ENCODE peak calls at places on chromosomes 2 and 18, in ten cellular contexts. One of them, this sample, is unnamed.

GRCh38 chr2:27233341-27233740 is 16.2 kb downstream of the CAD start:
- DNase-seq in colonic mucosa: no peak
- DNase-seq in neural progenitor cell: no peak
- DNase-seq in GM12878: no peak
- DNase-seq in mesendoderm: no peak
- DNase-seq in neuronal stem cell: no peak
- DNase-seq in astrocyte: no peak
- DNase-seq in fibroblast of lung: no peak
- DNase-seq in GM23248: no peak
- DNase-seq in Karpas-422: no peak
- DNase-seq in this sample: no peak

GRCh38 chr2:222837643-222838056 is 23.2 kb upstream of the ACSL3 start:
- DNase-seq in colonic mucosa: no peak
- DNase-seq in neural progenitor cell: no peak
- DNase-seq in GM12878: no peak
- DNase-seq in mesendoderm: no peak
- DNase-seq in neuronal stem cell: no peak
- DNase-seq in astrocyte: peak; percentile 75
- DNase-seq in fibroblast of lung: no peak
- DNase-seq in GM23248: peak; percentile 59
- DNase-seq in Karpas-422: no peak
- DNase-seq in this sample: peak; percentile 98

GRCh38 chr18:8812631-8813030 is 107.3 kb downstream of the MTCL1 start:
- DNase-seq in colonic mucosa: no peak
- DNase-seq in neural progenitor cell: no peak
- DNase-seq in GM12878: no peak
- DNase-seq in mesendoderm: no peak
- DNase-seq in neuronal stem cell: no peak
- DNase-seq in astrocyte: peak; percentile 77
- DNase-seq in fibroblast of lung: peak; percentile 40
- DNase-seq in GM23248: peak; percentile 50
- DNase-seq in Karpas-422: no peak
- DNase-seq in this sample: no peak

GRCh38 chr18:13427354-13427753 is 208.8 kb downstream of the LDLRAD4 start:
- DNase-seq in colonic mucosa: no peak
- DNase-seq in neural progenitor cell: no peak
- DNase-seq in GM12878: no peak
- DNase-seq in mesendoderm: no peak
- DNase-seq in neuronal stem cell: no peak
- DNase-seq in astrocyte: no peak
- DNase-seq in fibroblast of lung: no peak
- DNase-seq in GM23248: no peak
- DNase-seq in Karpas-422: no peak
- DNase-seq in this sample: no peak

GRCh38 chr18:57998461-57998860 is 45.6 kb upstream of the NEDD4L start:
- DNase-seq in colonic mucosa: no peak
- DNase-seq in neural progenitor cell: no peak
- DNase-seq in GM12878: no peak
- DNase-seq in mesendoderm: no peak
- DNase-seq in neuronal stem cell: no peak
- DNase-seq in astrocyte: no peak
- DNase-seq in fibroblast of lung: no peak
- DNase-seq in GM23248: peak; percentile 35
- DNase-seq in Karpas-422: no peak
- DNase-seq in this sample: peak; percentile 53

GRCh38 chr2:96916156-96917007 is 46.5 kb upstream of the SEMA4C start:
- DNase-seq in colonic mucosa: no peak
- DNase-seq in neural progenitor cell: no peak
- DNase-seq in GM12878: no peak
- DNase-seq in mesendoderm: no peak
- DNase-seq in neuronal stem cell: no peak
- DNase-seq in astrocyte: no peak
- DNase-seq in fibroblast of lung: no peak
- DNase-seq in GM23248: no peak
- DNase-seq in Karpas-422: no peak
- DNase-seq in this sample: no peak

GRCh38 chr18:48945953-48946217 is 4.9 kb downstream of the SMAD7 start:
- DNase-seq in colonic mucosa: no peak
- DNase-seq in neural progenitor cell: no peak
- DNase-seq in GM12878: no peak
- DNase-seq in mesendoderm: no peak
- DNase-seq in neuronal stem cell: no peak
- DNase-seq in astrocyte: no peak
- DNase-seq in fibroblast of lung: no peak
- DNase-seq in GM23248: no peak
- DNase-seq in Karpas-422: no peak
- DNase-seq in this sample: no peak

GRCh38 chr2:222613715-222614331 is 42.1 kb downstream of the FARSB start:
- DNase-seq in colonic mucosa: no peak
- DNase-seq in neural progenitor cell: peak; percentile 73
- DNase-seq in GM12878: no peak
- DNase-seq in mesendoderm: peak; percentile 76
- DNase-seq in neuronal stem cell: peak; percentile 42
- DNase-seq in astrocyte: peak; percentile 33
- DNase-seq in fibroblast of lung: peak; percentile 78
- DNase-seq in GM23248: peak; percentile 65
- DNase-seq in Karpas-422: peak; percentile 72
- DNase-seq in this sample: peak; percentile 14

GRCh38 chr18:65018184-65018583 is 732.6 kb upstream of the CDH7 start:
- DNase-seq in colonic mucosa: no peak
- DNase-seq in neural progenitor cell: no peak
- DNase-seq in GM12878: no peak
- DNase-seq in mesendoderm: no peak
- DNase-seq in neuronal stem cell: no peak
- DNase-seq in astrocyte: no peak
- DNase-seq in fibroblast of lung: no peak
- DNase-seq in GM23248: no peak
- DNase-seq in Karpas-422: no peak
- DNase-seq in this sample: no peak

GRCh38 chr18:7830468-7830867 is 263.4 kb downstream of the PTPRM start:
- DNase-seq in colonic mucosa: no peak
- DNase-seq in neural progenitor cell: no peak
- DNase-seq in GM12878: peak; percentile 32
- DNase-seq in mesendoderm: peak; percentile 50
- DNase-seq in neuronal stem cell: no peak
- DNase-seq in astrocyte: no peak
- DNase-seq in fibroblast of lung: no peak
- DNase-seq in GM23248: no peak
- DNase-seq in Karpas-422: peak; percentile 77
- DNase-seq in this sample: no peak

GRCh38 chr2:157432475-157433106 is 11.3 kb downstream of the CYTIP start:
- DNase-seq in colonic mucosa: no peak
- DNase-seq in neural progenitor cell: no peak
- DNase-seq in GM12878: no peak
- DNase-seq in mesendoderm: no peak
- DNase-seq in neuronal stem cell: no peak
- DNase-seq in astrocyte: no peak
- DNase-seq in fibroblast of lung: no peak
- DNase-seq in GM23248: no peak
- DNase-seq in Karpas-422: no peak
- DNase-seq in this sample: no peak

GRCh38 chr2:166376873-166377272 is 1.1 kb upstream of the SCN9A start:
- DNase-seq in colonic mucosa: no peak
- DNase-seq in neural progenitor cell: no peak
- DNase-seq in GM12878: no peak
- DNase-seq in mesendoderm: no peak
- DNase-seq in neuronal stem cell: no peak
- DNase-seq in astrocyte: no peak
- DNase-seq in fibroblast of lung: no peak
- DNase-seq in GM23248: no peak
- DNase-seq in Karpas-422: no peak
- DNase-seq in this sample: no peak

GRCh38 chr2:177983183-177983788 is 89.3 kb downstream of the PDE11A start:
- DNase-seq in colonic mucosa: peak; percentile 22
- DNase-seq in neural progenitor cell: peak; percentile 69
- DNase-seq in GM12878: no peak
- DNase-seq in mesendoderm: peak; percentile 69
- DNase-seq in neuronal stem cell: peak; percentile 35
- DNase-seq in astrocyte: peak; percentile 42
- DNase-seq in fibroblast of lung: peak; percentile 48
- DNase-seq in GM23248: peak; percentile 79
- DNase-seq in Karpas-422: peak; percentile 75
- DNase-seq in this sample: peak; percentile 36

GRCh38 chr2:29336741-29337340 is 221.6 kb downstream of the CLIP4 start:
- DNase-seq in colonic mucosa: no peak
- DNase-seq in neural progenitor cell: no peak
- DNase-seq in GM12878: no peak
- DNase-seq in mesendoderm: no peak
- DNase-seq in neuronal stem cell: no peak
- DNase-seq in astrocyte: no peak
- DNase-seq in fibroblast of lung: no peak
- DNase-seq in GM23248: no peak
- DNase-seq in Karpas-422: no peak
- DNase-seq in this sample: no peak

GRCh38 chr2:67656875-67657274 is 259.7 kb downstream of the ETAA1 start:
- DNase-seq in colonic mucosa: no peak
- DNase-seq in neural progenitor cell: no peak
- DNase-seq in GM12878: no peak
- DNase-seq in mesendoderm: no peak
- DNase-seq in neuronal stem cell: no peak
- DNase-seq in astrocyte: peak; percentile 76
- DNase-seq in fibroblast of lung: peak; percentile 41
- DNase-seq in GM23248: peak; percentile 31
- DNase-seq in Karpas-422: no peak
- DNase-seq in this sample: no peak

DNA sequence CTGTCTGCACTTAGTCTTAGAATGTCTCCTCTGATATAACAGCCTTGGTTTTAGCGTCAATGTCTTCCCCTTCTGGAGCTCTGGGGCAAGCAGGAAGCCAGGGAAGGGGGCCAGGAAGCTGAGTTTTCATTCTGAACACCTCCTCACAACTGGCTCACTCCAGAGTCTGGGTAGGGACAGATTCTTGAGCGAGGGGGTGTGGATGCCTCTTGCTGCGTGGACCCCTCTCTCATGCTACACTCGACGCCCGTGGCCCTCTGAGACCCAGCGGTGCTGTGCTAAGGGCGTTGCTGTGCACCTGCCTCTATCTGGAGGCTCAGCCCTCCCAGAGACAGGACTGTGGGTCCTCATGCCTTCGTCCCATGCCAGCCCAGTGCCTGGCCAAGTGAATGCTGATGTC is 99.7 kb downstream of the RNF144A start:
- DNase-seq in colonic mucosa: no peak
- DNase-seq in neural progenitor cell: no peak
- DNase-seq in GM12878: no peak
- DNase-seq in mesendoderm: no peak
- DNase-seq in neuronal stem cell: no peak
- DNase-seq in astrocyte: no peak
- DNase-seq in fibroblast of lung: no peak
- DNase-seq in GM23248: no peak
- DNase-seq in Karpas-422: no peak
- DNase-seq in this sample: no peak
- H3K4me1 ChIP-seq in colonic mucosa: no peaks in the 10 kb centered on the region
- H3K4me1 ChIP-seq in neural progenitor cell: peaks cover 11% of the 10 kb centered on the region
- H3K4me1 ChIP-seq in GM12878: no peaks in the 10 kb centered on the region
- H3K4me1 ChIP-seq in mesendoderm: no peaks in the 10 kb centered on the region
- H3K4me1 ChIP-seq in neuronal stem cell: peaks cover 14% of the 10 kb centered on the region
- H3K4me1 ChIP-seq in astrocyte: peaks cover 26% of the 10 kb centered on the region
- H3K4me1 ChIP-seq in fibroblast of lung: no peaks in the 10 kb centered on the region
- H3K4me1 ChIP-seq in GM23248: peaks cover 35% of the 10 kb centered on the region
- H3K4me1 ChIP-seq in Karpas-422: no peaks in the 10 kb centered on the region
- H3K4me1 ChIP-seq in this sample: peaks cover 8% of the 10 kb centered on the region

GRCh38 chr2:98936133-98936916 is at the start of gene CRACDL:
- DNase-seq in colonic mucosa: no peak
- DNase-seq in neural progenitor cell: peak; percentile 83
- DNase-seq in GM12878: no peak
- DNase-seq in mesendoderm: peak; percentile 49
- DNase-seq in neuronal stem cell: peak; percentile 39
- DNase-seq in astrocyte: no peak
- DNase-seq in fibroblast of lung: no peak
- DNase-seq in GM23248: peak; percentile 69
- DNase-seq in Karpas-422: no peak
- DNase-seq in this sample: peak; percentile 53
- H3K9ac ChIP-seq in colonic mucosa: no peak within 1 kb of the TSS
- H3K9ac ChIP-seq in neural progenitor cell: no peak within 1 kb of the TSS
- H3K9ac ChIP-seq in GM12878: no peak within 1 kb of the TSS
- H3K9ac ChIP-seq in mesendoderm: peak within 1 kb of the TSS; percentile 44
- H3K9ac ChIP-seq in neuronal stem cell: peak within 1 kb of the TSS; percentile 73
- H3K9ac ChIP-seq in astrocyte: no peak within 1 kb of the TSS
- H3K9ac ChIP-seq in fibroblast of lung: no peak within 1 kb of the TSS
- H3K9ac ChIP-seq in GM23248: no peak within 1 kb of the TSS
- H3K9ac ChIP-seq in Karpas-422: no peak within 1 kb of the TSS
- H3K9ac ChIP-seq in this sample: peak within 1 kb of the TSS; percentile 73

DNA sequence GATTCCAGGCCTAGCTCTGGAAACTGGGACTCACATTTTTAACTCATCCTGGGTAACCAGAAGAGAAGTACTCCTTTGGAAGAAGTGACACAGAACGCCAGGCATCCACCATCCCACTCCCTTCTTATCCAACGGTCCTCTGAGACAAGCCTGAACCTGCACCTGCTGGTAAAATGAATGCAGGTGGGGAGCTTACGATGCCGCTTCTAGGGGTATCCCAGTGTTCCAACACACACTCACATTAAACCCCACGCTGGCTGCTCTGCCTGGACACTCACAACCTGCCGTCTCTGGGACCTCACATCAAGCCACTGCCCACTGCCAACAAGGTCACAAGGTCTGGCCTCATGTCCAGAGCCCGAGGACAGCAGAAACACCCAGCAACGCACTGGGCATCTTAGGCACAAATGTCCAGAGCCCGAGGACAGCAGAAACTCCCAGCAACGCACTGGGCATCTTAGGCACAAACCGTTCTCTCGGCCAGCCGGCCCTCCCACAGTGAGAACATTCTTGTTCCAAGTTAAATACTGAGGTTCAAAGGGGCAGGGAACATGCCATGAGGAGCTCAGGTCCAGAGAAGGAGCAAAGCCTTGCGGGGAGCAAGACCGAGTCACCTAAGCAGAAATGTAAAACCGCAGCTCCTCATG is 9.9 kb downstream of the SLC66A2 start:
- DNase-seq in colonic mucosa: peak; percentile 16
- DNase-seq in neural progenitor cell: no peak
- DNase-seq in GM12878: no peak
- DNase-seq in mesendoderm: no peak
- DNase-seq in neuronal stem cell: no peak
- DNase-seq in astrocyte: no peak
- DNase-seq in fibroblast of lung: no peak
- DNase-seq in GM23248: no peak
- DNase-seq in Karpas-422: no peak
- DNase-seq in this sample: no peak
- H3K4me3 ChIP-seq in colonic mucosa: no peak overlapping the region
- H3K4me3 ChIP-seq in neural progenitor cell: no peak overlapping the region
- H3K4me3 ChIP-seq in GM12878: no peak overlapping the region
- H3K4me3 ChIP-seq in mesendoderm: no peak overlapping the region
- H3K4me3 ChIP-seq in neuronal stem cell: no peak overlapping the region
- H3K4me3 ChIP-seq in astrocyte: no peak overlapping the region
- H3K4me3 ChIP-seq in fibroblast of lung: no peak overlapping the region
- H3K4me3 ChIP-seq in GM23248: no peak overlapping the region
- H3K4me3 ChIP-seq in Karpas-422: no peak overlapping the region
- H3K4me3 ChIP-seq in this sample: no peak overlapping the region

DNA sequence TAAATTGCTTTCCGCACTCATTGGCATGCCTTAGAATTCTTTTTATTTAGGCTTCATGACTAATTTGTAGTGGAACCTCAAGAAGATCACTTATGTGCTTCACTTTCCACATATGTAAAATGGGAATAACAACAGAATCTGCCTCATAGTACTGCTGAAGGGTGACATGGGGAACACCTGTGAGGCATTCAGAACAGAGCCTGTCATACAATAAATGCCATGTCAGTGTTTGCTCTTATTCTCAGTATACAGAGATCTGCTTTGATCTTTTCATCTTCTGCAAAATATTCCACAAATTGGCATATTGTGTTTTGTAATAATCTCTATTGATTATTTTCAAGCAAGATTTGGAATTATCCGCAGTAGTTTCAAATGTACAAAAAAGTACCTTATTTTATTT is 17.4 kb upstream of the CPS1 start:
- DNase-seq in colonic mucosa: no peak
- DNase-seq in neural progenitor cell: no peak
- DNase-seq in GM12878: no peak
- DNase-seq in mesendoderm: no peak
- DNase-seq in neuronal stem cell: no peak
- DNase-seq in astrocyte: no peak
- DNase-seq in fibroblast of lung: no peak
- DNase-seq in GM23248: no peak
- DNase-seq in Karpas-422: no peak
- DNase-seq in this sample: no peak
- H3K4me1 ChIP-seq in colonic mucosa: no peaks in the 10 kb centered on the region
- H3K4me1 ChIP-seq in neural progenitor cell: peaks cover 11% of the 10 kb centered on the region
- H3K4me1 ChIP-seq in GM12878: no peaks in the 10 kb centered on the region
- H3K4me1 ChIP-seq in mesendoderm: no peaks in the 10 kb centered on the region
- H3K4me1 ChIP-seq in neuronal stem cell: no peaks in the 10 kb centered on the region
- H3K4me1 ChIP-seq in astrocyte: no peaks in the 10 kb centered on the region
- H3K4me1 ChIP-seq in fibroblast of lung: no peaks in the 10 kb centered on the region
- H3K4me1 ChIP-seq in GM23248: no peaks in the 10 kb centered on the region
- H3K4me1 ChIP-seq in Karpas-422: no peaks in the 10 kb centered on the region
- H3K4me1 ChIP-seq in this sample: no peaks in the 10 kb centered on the region

This sample was measured in mammary epithelial cell.